ENCODE peak calls at places on chromosome 22, in eight cellular contexts. One of them, this sample, is unnamed.

GRCh38 chr22:29707471-29707870 is 12.3 kb upstream of the CABP7 start:
- DNase-seq in tibial nerve: no peak
- DNase-seq in stomach: no peak
- DNase-seq in suprapubic skin: no peak
- DNase-seq in A549: no peak
- DNase-seq in SK-N-SH: no peak
- DNase-seq in GM12878: no peak
- DNase-seq in transverse colon: no peak
- DNase-seq in this sample: no peak

GRCh38 chr22:29570456-29570855 is 10.5 kb downstream of the NIPSNAP1 start:
- DNase-seq in tibial nerve: no peak
- DNase-seq in stomach: no peak
- DNase-seq in suprapubic skin: no peak
- DNase-seq in A549: no peak
- DNase-seq in SK-N-SH: no peak
- DNase-seq in GM12878: no peak
- DNase-seq in transverse colon: no peak
- DNase-seq in this sample: no peak

GRCh38 chr22:25942989-25943411 is 201.0 kb downstream of the MYO18B start:
- DNase-seq in tibial nerve: no peak
- DNase-seq in stomach: no peak
- DNase-seq in suprapubic skin: no peak
- DNase-seq in A549: no peak
- DNase-seq in SK-N-SH: peak
- DNase-seq in GM12878: no peak
- DNase-seq in transverse colon: no peak
- DNase-seq in this sample: no peak

GRCh38 chr22:30289980-30290313 is 642 bp upstream of the CASTOR1 start:
- DNase-seq in tibial nerve: no peak
- DNase-seq in stomach: no peak
- DNase-seq in suprapubic skin: no peak
- DNase-seq in A549: no peak
- DNase-seq in SK-N-SH: no peak
- DNase-seq in GM12878: no peak
- DNase-seq in transverse colon: no peak
- DNase-seq in this sample: no peak

GRCh38 chr22:27576815-27577564 is 224.6 kb downstream of the MN1 start:
- DNase-seq in tibial nerve: no peak
- DNase-seq in stomach: no peak
- DNase-seq in suprapubic skin: no peak
- DNase-seq in A549: no peak
- DNase-seq in SK-N-SH: no peak
- DNase-seq in GM12878: no peak
- DNase-seq in transverse colon: no peak
- DNase-seq in this sample: no peak

GRCh38 chr22:30023099-30023498 is 57.2 kb upstream of the HORMAD2 start:
- DNase-seq in tibial nerve: no peak
- DNase-seq in stomach: no peak
- DNase-seq in suprapubic skin: no peak
- DNase-seq in A549: no peak
- DNase-seq in SK-N-SH: no peak
- DNase-seq in GM12878: no peak
- DNase-seq in transverse colon: no peak
- DNase-seq in this sample: no peak

GRCh38 chr22:19607198-19608113 is 83.2 kb upstream of the CLDN5 start:
- DNase-seq in tibial nerve: no peak
- DNase-seq in stomach: peak
- DNase-seq in suprapubic skin: peak
- DNase-seq in A549: no peak
- DNase-seq in SK-N-SH: no peak
- DNase-seq in GM12878: no peak
- DNase-seq in transverse colon: peak
- DNase-seq in this sample: no peak

GRCh38 chr22:28016781-28017557 is 97.9 kb upstream of the PITPNB start:
- DNase-seq in tibial nerve: no peak
- DNase-seq in stomach: peak
- DNase-seq in suprapubic skin: peak
- DNase-seq in A549: no peak
- DNase-seq in SK-N-SH: no peak
- DNase-seq in GM12878: no peak
- DNase-seq in transverse colon: peak
- DNase-seq in this sample: peak

GRCh38 chr22:20979243-20979809 is 2.8 kb upstream of the LZTR1 start:
- DNase-seq in tibial nerve: no peak
- DNase-seq in stomach: peak
- DNase-seq in suprapubic skin: no peak
- DNase-seq in A549: no peak
- DNase-seq in SK-N-SH: peak
- DNase-seq in GM12878: no peak
- DNase-seq in transverse colon: peak
- DNase-seq in this sample: peak

GRCh38 chr22:25602924-25603323 is 38.4 kb downstream of the GRK3 start:
- DNase-seq in tibial nerve: no peak
- DNase-seq in stomach: no peak
- DNase-seq in suprapubic skin: no peak
- DNase-seq in A549: no peak
- DNase-seq in SK-N-SH: no peak
- DNase-seq in GM12878: no peak
- DNase-seq in transverse colon: no peak
- DNase-seq in this sample: no peak

GRCh38 chr22:37807410-37808293 is at the start of gene GCAT:
- DNase-seq in tibial nerve: peak
- DNase-seq in stomach: peak
- DNase-seq in suprapubic skin: peak
- DNase-seq in A549: peak
- DNase-seq in SK-N-SH: peak
- DNase-seq in GM12878: peak
- DNase-seq in transverse colon: peak
- DNase-seq in this sample: peak

GRCh38 chr22:37805878-37806277 is 1.9 kb upstream of the GCAT start:
- DNase-seq in tibial nerve: no peak
- DNase-seq in stomach: no peak
- DNase-seq in suprapubic skin: no peak
- DNase-seq in A549: no peak
- DNase-seq in SK-N-SH: no peak
- DNase-seq in GM12878: no peak
- DNase-seq in transverse colon: no peak
- DNase-seq in this sample: no peak

GRCh38 chr22:37809672-37810333 is 2.1 kb downstream of the GCAT start:
- DNase-seq in tibial nerve: no peak
- DNase-seq in stomach: no peak
- DNase-seq in suprapubic skin: no peak
- DNase-seq in A549: no peak
- DNase-seq in SK-N-SH: no peak
- DNase-seq in GM12878: no peak
- DNase-seq in transverse colon: no peak
- DNase-seq in this sample: no peak

GRCh38 chr22:37806409-37807338 is 1.1 kb upstream of the GCAT start:
- DNase-seq in tibial nerve: no peak
- DNase-seq in stomach: peak
- DNase-seq in suprapubic skin: no peak
- DNase-seq in A549: no peak
- DNase-seq in SK-N-SH: peak
- DNase-seq in GM12878: no peak
- DNase-seq in transverse colon: no peak
- DNase-seq in this sample: peak

DNA sequence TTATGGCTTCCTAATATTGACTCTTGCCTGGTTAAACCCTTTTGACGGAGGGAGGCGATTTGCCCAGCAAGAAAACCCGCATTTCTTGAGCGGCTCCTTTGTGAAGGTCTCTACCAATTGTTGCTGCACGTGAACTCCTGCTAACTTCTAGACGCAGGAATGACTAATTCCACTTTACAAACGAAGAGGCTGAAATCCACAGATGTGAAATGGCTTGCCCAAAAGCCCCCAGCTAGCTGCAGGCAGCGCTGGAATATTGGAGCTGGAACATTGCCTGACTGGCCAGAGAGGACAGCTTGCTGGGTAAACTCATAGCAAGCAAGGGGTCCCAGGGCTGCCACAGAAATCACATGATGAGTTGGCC is 542 bp downstream of the GCAT start:
- DNase-seq in tibial nerve: no peak
- DNase-seq in stomach: no peak
- DNase-seq in suprapubic skin: no peak
- DNase-seq in A549: no peak
- DNase-seq in SK-N-SH: no peak
- DNase-seq in GM12878: no peak
- DNase-seq in transverse colon: no peak
- DNase-seq in this sample: peak
- TF ChIP-seq EP300 in tibial nerve: no peak
- TF ChIP-seq EP300 in stomach: no peak
- TF ChIP-seq EP300 in suprapubic skin: no peak
- TF ChIP-seq EP300 in A549: no peak
- TF ChIP-seq EP300 in SK-N-SH: no peak
- TF ChIP-seq EP300 in GM12878: no peak
- TF ChIP-seq EP300 in transverse colon: no peak
- TF ChIP-seq EP300 in this sample: no peak

DNA sequence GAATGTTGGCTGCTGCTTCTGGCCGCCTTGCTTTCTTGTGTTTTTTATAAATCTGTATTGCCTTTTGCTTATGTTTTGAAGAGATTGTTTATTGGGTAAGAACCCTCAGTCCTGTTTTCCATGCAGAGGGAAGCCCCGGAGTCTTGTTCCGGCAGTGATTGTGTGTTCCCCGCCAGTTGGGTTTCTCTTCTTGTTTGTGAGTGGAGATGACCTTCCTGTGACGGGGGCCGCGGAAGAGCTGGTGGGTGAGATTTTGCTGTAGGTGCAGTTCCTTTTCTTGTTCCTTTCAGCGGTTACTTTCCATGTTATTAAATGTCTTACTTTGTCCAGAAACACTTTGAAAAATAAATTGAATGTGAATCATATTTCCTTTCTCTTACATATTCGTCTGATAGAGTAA is 8.3 kb downstream of the TBC1D22A start:
- DNase-seq in tibial nerve: peak
- DNase-seq in stomach: no peak
- DNase-seq in suprapubic skin: peak
- DNase-seq in A549: no peak
- DNase-seq in SK-N-SH: no peak
- DNase-seq in GM12878: no peak
- DNase-seq in transverse colon: no peak
- DNase-seq in this sample: no peak
- TF ChIP-seq EP300 in tibial nerve: peak
- TF ChIP-seq EP300 in stomach: no peak
- TF ChIP-seq EP300 in suprapubic skin: no peak
- TF ChIP-seq EP300 in A549: no peak
- TF ChIP-seq EP300 in SK-N-SH: no peak
- TF ChIP-seq EP300 in GM12878: no peak
- TF ChIP-seq EP300 in transverse colon: no peak
- TF ChIP-seq EP300 in this sample: no peak

GRCh38 chr22:37777122-37777687 is 30.5 kb upstream of the GCAT start:
- DNase-seq in tibial nerve: peak
- DNase-seq in stomach: peak
- DNase-seq in suprapubic skin: no peak
- DNase-seq in A549: no peak
- DNase-seq in SK-N-SH: no peak
- DNase-seq in GM12878: peak
- DNase-seq in transverse colon: peak
- DNase-seq in this sample: peak
- TF ChIP-seq EP300 in tibial nerve: no peak
- TF ChIP-seq EP300 in stomach: no peak
- TF ChIP-seq EP300 in suprapubic skin: no peak
- TF ChIP-seq EP300 in A549: no peak
- TF ChIP-seq EP300 in SK-N-SH: no peak
- TF ChIP-seq EP300 in GM12878: no peak
- TF ChIP-seq EP300 in transverse colon: no peak
- TF ChIP-seq EP300 in this sample: no peak

DNA sequence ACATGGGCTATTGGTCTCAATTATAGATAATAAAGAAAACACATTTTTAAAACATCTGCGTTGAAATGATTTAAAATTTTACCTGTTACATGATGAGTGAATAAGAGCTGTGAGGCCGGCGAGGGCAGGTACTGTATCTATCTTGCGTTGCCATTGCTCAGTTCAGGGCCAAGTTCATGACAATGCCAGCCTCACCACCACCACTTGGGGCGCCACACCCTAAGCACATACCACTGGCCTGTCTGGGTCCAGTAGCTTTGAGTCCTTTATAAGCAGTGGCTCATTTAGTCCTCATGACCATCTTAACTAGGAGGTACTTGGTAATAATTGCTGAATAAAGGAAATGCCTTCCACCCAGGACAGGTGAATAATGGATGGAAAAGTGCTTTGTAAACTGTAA is 14.5 kb upstream of the MB start:
- DNase-seq in tibial nerve: no peak
- DNase-seq in stomach: peak
- DNase-seq in suprapubic skin: no peak
- DNase-seq in A549: peak
- DNase-seq in SK-N-SH: peak
- DNase-seq in GM12878: no peak
- DNase-seq in transverse colon: peak
- DNase-seq in this sample: no peak
- TF ChIP-seq EP300 in tibial nerve: no peak
- TF ChIP-seq EP300 in stomach: no peak
- TF ChIP-seq EP300 in suprapubic skin: no peak
- TF ChIP-seq EP300 in A549: no peak
- TF ChIP-seq EP300 in SK-N-SH: no peak
- TF ChIP-seq EP300 in GM12878: no peak
- TF ChIP-seq EP300 in transverse colon: no peak
- TF ChIP-seq EP300 in this sample: no peak

GRCh38 chr22:38843716-38844660 is at the start of gene NPTXR:
- DNase-seq in tibial nerve: no peak
- DNase-seq in stomach: peak
- DNase-seq in suprapubic skin: no peak
- DNase-seq in A549: peak
- DNase-seq in SK-N-SH: peak
- DNase-seq in GM12878: no peak
- DNase-seq in transverse colon: peak
- DNase-seq in this sample: peak
- TF ChIP-seq EP300 in tibial nerve: peak
- TF ChIP-seq EP300 in stomach: no peak
- TF ChIP-seq EP300 in suprapubic skin: no peak
- TF ChIP-seq EP300 in A549: no peak
- TF ChIP-seq EP300 in SK-N-SH: no peak
- TF ChIP-seq EP300 in GM12878: no peak
- TF ChIP-seq EP300 in transverse colon: no peak
- TF ChIP-seq EP300 in this sample: no peak

This sample was measured in ovary.